ENCODE peak calls at places on chromosomes 7 and 10, in ten cellular contexts. G, B, Y, N, S, K, X, A, Q and D are unnamed samples.

GRCh38 chr7:72032934-72033333 is 379.2 kb downstream of the CALN1 start:
- DNase-seq in G (no peak), B (no peak), Y (no peak), N (no peak), S (no peak), K (no peak), X (no peak), A (no peak), Q (no peak), D (no peak)

GRCh38 chr10:103888113-103888841 is 29.7 kb downstream of the STN1 start:
- DNase-seq in G (no peak), B (peak), Y (no peak), N (peak), S (peak), K (peak), X (peak), A (no peak), Q (peak), D (no peak)

GRCh38 chr7:32881074-32881982 is 10.2 kb downstream of the KBTBD2 start:
- DNase-seq in G (no peak), B (no peak), Y (no peak), N (peak), S (no peak), K (no peak), X (no peak), A (no peak), Q (peak), D (no peak)

GRCh38 chr7:143988986-143989745 is 11.0 kb upstream of the OR6B1 start:
- DNase-seq in G (no peak), B (peak), Y (no peak), N (peak), S (peak), K (no peak), X (no peak), A (no peak), Q (peak), D (no peak)

GRCh38 chr7:40299097-40299496 is 164.3 kb downstream of the SUGCT start:
- DNase-seq in G (no peak), B (no peak), Y (no peak), N (peak), S (no peak), K (no peak), X (no peak), A (no peak), Q (peak), D (peak)

GRCh38 chr10:62130948-62131347 is 137.7 kb downstream of the RTKN2 start:
- DNase-seq in G (no peak), B (peak), Y (no peak), N (peak), S (no peak), K (no peak), X (no peak), A (no peak), Q (peak), D (no peak)

GRCh38 chr7:129616530-129616929 is 5.0 kb downstream of the NRF1 start:
- DNase-seq in G (no peak), B (no peak), Y (no peak), N (no peak), S (no peak), K (no peak), X (no peak), A (no peak), Q (no peak), D (no peak)

GRCh38 chr7:92268921-92269320 is 23.1 kb downstream of the ANKIB1 start:
- DNase-seq in G (no peak), B (no peak), Y (no peak), N (no peak), S (no peak), K (no peak), X (no peak), A (no peak), Q (no peak), D (no peak)

GRCh38 chr7:94330474-94331027 is 64.1 kb upstream of the COL1A2 start:
- DNase-seq in G (no peak), B (no peak), Y (no peak), N (no peak), S (peak), K (no peak), X (no peak), A (no peak), Q (no peak), D (no peak)

GRCh38 chr10:123021517-123021916 is 12.7 kb downstream of the ACADSB start:
- DNase-seq in G (no peak), B (no peak), Y (no peak), N (no peak), S (no peak), K (no peak), X (no peak), A (no peak), Q (no peak), D (no peak)

GRCh38 chr7:158313931-158314330 is 273.7 kb downstream of the PTPRN2 start:
- DNase-seq in G (no peak), B (no peak), Y (no peak), N (no peak), S (no peak), K (no peak), X (no peak), A (no peak), Q (no peak), D (no peak)

GRCh38 chr7:2709553-2710165 is 21.7 kb downstream of the AMZ1 start:
- DNase-seq in G (peak), B (peak), Y (peak), N (peak), S (no peak), K (peak), X (peak), A (peak), Q (no peak), D (peak)

GRCh38 chr10:21524526-21525366 is 736 bp downstream of the SKIDA1 start:
- DNase-seq in G (no peak), B (no peak), Y (no peak), N (peak), S (peak), K (no peak), X (no peak), A (no peak), Q (peak), D (no peak)

GRCh38 chr10:78307576-78307975 is 273.9 kb downstream of the RPS24 start:
- DNase-seq in G (no peak), B (peak), Y (no peak), N (no peak), S (no peak), K (no peak), X (no peak), A (no peak), Q (no peak), D (no peak)

GRCh38 chr10:96833220-96834001 is 1.3 kb downstream of the LCOR start:
- DNase-seq in G (no peak), B (no peak), Y (peak), N (peak), S (peak), K (peak), X (no peak), A (no peak), Q (peak), D (no peak)

GRCh38 chr7:111045469-111045868 is 45.5 kb upstream of the LRRN3 start:
- DNase-seq in G (no peak), B (no peak), Y (no peak), N (peak), S (no peak), K (no peak), X (no peak), A (no peak), Q (no peak), D (no peak)

GRCh38 chr7:94466516-94466915 is 43.1 kb upstream of the CASD1 start:
- DNase-seq in G (no peak), B (no peak), Y (no peak), N (no peak), S (no peak), K (no peak), X (no peak), A (no peak), Q (peak), D (no peak)

GRCh38 chr7:137036768-137037167 is 168.3 kb downstream of the CHRM2 start:
- DNase-seq in G (no peak), B (no peak), Y (no peak), N (peak), S (no peak), K (no peak), X (no peak), A (no peak), Q (no peak), D (no peak)

GRCh38 chr7:25122373-25122772 is 2.7 kb downstream of the CYCS start:
- DNase-seq in G (no peak), B (no peak), Y (no peak), N (peak), S (no peak), K (no peak), X (no peak), A (no peak), Q (no peak), D (no peak)

GRCh38 chr10:55058800-55059199 is 257.8 kb upstream of the PCDH15 start:
- DNase-seq in G (no peak), B (no peak), Y (no peak), N (no peak), S (peak), K (no peak), X (no peak), A (no peak), Q (no peak), D (no peak)

GRCh38 chr10:79102056-79102874 is 33.5 kb downstream of the ZMIZ1 start:
- DNase-seq in G (no peak), B (peak), Y (no peak), N (peak), S (peak), K (no peak), X (peak), A (no peak), Q (peak), D (no peak)

GRCh38 chr7:115679976-115680375 is 350.6 kb downstream of the TFEC start:
- DNase-seq in G (no peak), B (peak), Y (peak), N (peak), S (peak), K (no peak), X (no peak), A (no peak), Q (peak), D (peak)